ENCODE peak calls at places on chromosomes 6 and 20, in nine cellular contexts. P, Q, B, H, G, Y, T, R and Z are unnamed samples.

GRCh38 chr6:5125152-5126006 is 40.2 kb downstream of the PPP1R3G start:
- DNase-seq in P (peak), Q (no peak), B (peak), H (peak), G (peak), Y (no peak), T (no peak), R (no peak), Z (no peak)

GRCh38 chr6:15107644-15108382 is 138.1 kb upstream of the JARID2 start:
- DNase-seq in P (no peak), Q (no peak), B (no peak), H (no peak), G (no peak), Y (no peak), T (no peak), R (no peak), Z (no peak)

GRCh38 chr6:168525926-168526630 is 85.1 kb downstream of the SMOC2 start:
- DNase-seq in P (no peak), Q (no peak), B (no peak), H (no peak), G (no peak), Y (no peak), T (no peak), R (no peak), Z (no peak)

GRCh38 chr6:41901882-41902519 is 6.8 kb upstream of the USP49 start:
- DNase-seq in P (no peak), Q (peak), B (peak), H (no peak), G (no peak), Y (no peak), T (no peak), R (no peak), Z (no peak)

GRCh38 chr6:7909323-7910276 is 988 bp downstream of the TXNDC5 start:
- DNase-seq in P (no peak), Q (no peak), B (peak), H (peak), G (peak), Y (peak), T (no peak), R (peak), Z (no peak)

GRCh38 chr6:123769431-123769830 is 34.2 kb upstream of the NKAIN2 start:
- DNase-seq in P (no peak), Q (no peak), B (no peak), H (no peak), G (no peak), Y (no peak), T (peak), R (no peak), Z (no peak)

GRCh38 chr6:117602899-117603588 is 733 bp upstream of the GOPC start:
- DNase-seq in P (no peak), Q (no peak), B (peak), H (no peak), G (no peak), Y (no peak), T (no peak), R (no peak), Z (no peak)

GRCh38 chr6:10033223-10033829 is 381.5 kb downstream of the TFAP2A start:
- DNase-seq in P (no peak), Q (no peak), B (peak), H (peak), G (peak), Y (no peak), T (no peak), R (no peak), Z (no peak)

GRCh38 chr20:13794667-13795066 is 9.8 kb downstream of the NDUFAF5 start:
- DNase-seq in P (no peak), Q (no peak), B (no peak), H (no peak), G (no peak), Y (no peak), T (no peak), R (no peak), Z (no peak)

GRCh38 chr6:158737710-158738615 is 81.2 kb downstream of the EZR start:
- DNase-seq in P (peak), Q (no peak), B (peak), H (peak), G (no peak), Y (no peak), T (no peak), R (no peak), Z (no peak)

GRCh38 chr6:41935685-41936072 is 5.9 kb downstream of the CCND3 start:
- DNase-seq in P (no peak), Q (no peak), B (no peak), H (no peak), G (no peak), Y (no peak), T (no peak), R (no peak), Z (no peak)

GRCh38 chr6:150450918-150451317 is 82.1 kb downstream of the IYD start:
- DNase-seq in P (no peak), Q (no peak), B (no peak), H (no peak), G (no peak), Y (no peak), T (no peak), R (no peak), Z (no peak)

GRCh38 chr20:37439223-37439933 is 81.7 kb upstream of the NNAT start:
- DNase-seq in P (no peak), Q (no peak), B (no peak), H (no peak), G (no peak), Y (no peak), T (no peak), R (no peak), Z (no peak)

GRCh38 chr20:4661191-4661590 is 60.5 kb upstream of the PRND start:
- DNase-seq in P (no peak), Q (no peak), B (no peak), H (no peak), G (no peak), Y (no peak), T (no peak), R (no peak), Z (no peak)

GRCh38 chr20:32052090-32052791 is at the start of gene HCK:
- DNase-seq in P (no peak), Q (no peak), B (peak), H (no peak), G (no peak), Y (peak), T (no peak), R (no peak), Z (no peak)

GRCh38 chr6:27472182-27472616 is 706 bp downstream of the ZNF184 start:
- DNase-seq in P (no peak), Q (peak), B (peak), H (peak), G (no peak), Y (peak), T (no peak), R (peak), Z (peak)

GRCh38 chr6:121612916-121613315 is 177.5 kb downstream of the GJA1 start:
- DNase-seq in P (no peak), Q (no peak), B (no peak), H (no peak), G (no peak), Y (no peak), T (no peak), R (no peak), Z (no peak)

GRCh38 chr6:11197846-11198245 is 34.6 kb downstream of the NEDD9 start:
- DNase-seq in P (no peak), Q (no peak), B (no peak), H (no peak), G (no peak), Y (no peak), T (no peak), R (no peak), Z (no peak)

GRCh38 chr6:11201015-11201414 is 31.5 kb downstream of the NEDD9 start:
- DNase-seq in P (no peak), Q (no peak), B (no peak), H (no peak), G (no peak), Y (no peak), T (no peak), R (no peak), Z (no peak)

GRCh38 chr6:11200356-11200755 is 32.1 kb downstream of the NEDD9 start:
- DNase-seq in P (no peak), Q (no peak), B (peak), H (no peak), G (peak), Y (no peak), T (no peak), R (no peak), Z (no peak)

GRCh38 chr6:11197175-11197535 is 35.3 kb downstream of the NEDD9 start:
- DNase-seq in P (no peak), Q (no peak), B (peak), H (peak), G (peak), Y (no peak), T (no peak), R (no peak), Z (no peak)

GRCh38 chr6:11198663-11199603 is 33.5 kb downstream of the NEDD9 start:
- DNase-seq in P (no peak), Q (no peak), B (no peak), H (no peak), G (no peak), Y (no peak), T (no peak), R (no peak), Z (no peak)
- H3K27ac ChIP-seq in P (no peak), Q (no peak), B (no peak), H (peak), G (peak), Y (no peak), T (no peak), R (no peak), Z (peak)

DNA sequence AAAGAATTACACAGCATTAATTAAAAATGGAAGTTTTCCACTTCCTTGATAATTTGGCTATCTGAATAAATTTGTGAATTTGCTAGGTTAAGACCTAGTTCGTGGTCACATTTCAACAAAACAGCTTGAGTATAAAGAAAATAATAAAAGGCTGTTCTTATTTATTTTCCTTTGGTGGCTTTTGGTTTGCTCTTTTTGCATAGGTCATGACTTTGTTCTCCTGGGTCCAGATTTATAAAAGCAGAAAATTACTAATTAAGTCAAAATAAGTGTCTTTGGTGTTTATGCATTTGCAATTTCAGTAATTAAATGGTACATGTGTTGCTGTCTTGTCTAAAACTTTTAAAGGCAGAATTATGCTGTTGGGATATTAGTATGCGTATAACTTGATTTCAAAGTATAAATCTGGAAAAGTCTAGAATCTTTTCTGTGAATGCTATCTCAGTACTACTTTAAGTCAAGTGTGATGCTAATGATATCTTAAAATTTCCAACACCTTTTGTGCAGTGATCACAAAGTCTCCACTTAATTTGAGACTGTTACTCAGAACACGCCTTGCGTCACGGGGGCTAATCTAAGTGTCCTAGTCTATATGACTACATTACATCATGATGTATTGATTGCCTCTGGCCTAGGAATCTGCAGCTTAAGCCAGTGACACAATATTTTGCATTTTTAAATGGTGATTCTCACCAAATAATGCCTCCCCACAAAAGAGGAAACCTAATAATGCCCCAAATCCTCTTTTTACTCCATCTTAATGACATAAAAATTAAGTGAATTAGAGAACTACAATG is 41.0 kb downstream of the GNAS start:
- DNase-seq in P (no peak), Q (no peak), B (peak), H (peak), G (no peak), Y (no peak), T (no peak), R (no peak), Z (no peak)
- H3K27ac ChIP-seq in P (peak), Q (peak), B (peak), H (peak), G (peak), Y (peak), T (no peak), R (no peak), Z (peak)

DNA sequence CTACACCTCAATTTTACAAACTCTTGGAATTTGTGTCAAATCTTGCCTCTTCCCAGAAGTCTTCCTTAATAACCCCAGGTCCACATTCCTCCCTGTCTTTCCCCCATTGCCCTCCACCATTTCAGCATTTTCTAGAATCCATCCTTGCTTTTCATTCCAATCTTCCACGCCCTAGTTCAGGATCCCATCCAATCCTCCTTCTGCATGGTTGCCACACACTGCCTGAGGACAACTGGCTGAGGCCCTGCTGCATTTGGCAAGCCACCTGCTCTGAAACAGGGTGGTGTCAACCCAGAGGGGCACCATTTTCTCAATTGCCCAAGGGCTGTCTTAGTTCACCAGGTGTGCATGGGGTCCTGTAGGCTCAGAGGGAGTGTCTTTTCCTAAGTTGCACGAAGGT is 37.9 kb upstream of the RFPL4B start:
- DNase-seq in P (no peak), Q (no peak), B (no peak), H (no peak), G (no peak), Y (no peak), T (no peak), R (no peak), Z (no peak)
- H3K27ac ChIP-seq in P (no peak), Q (no peak), B (no peak), H (no peak), G (no peak), Y (peak), T (no peak), R (no peak), Z (no peak)

GRCh38 chr6:134416501-134417154 is 98.7 kb upstream of the SGK1 start:
- DNase-seq in P (no peak), Q (no peak), B (peak), H (peak), G (peak), Y (no peak), T (no peak), R (no peak), Z (no peak)

GRCh38 chr6:134415681-134416080 is 97.8 kb upstream of the SGK1 start:
- DNase-seq in P (no peak), Q (no peak), B (no peak), H (no peak), G (no peak), Y (no peak), T (no peak), R (no peak), Z (no peak)

GRCh38 chr6:134413241-134413643 is 95.3 kb upstream of the SGK1 start:
- DNase-seq in P (no peak), Q (no peak), B (no peak), H (no peak), G (no peak), Y (no peak), T (no peak), R (no peak), Z (no peak)

GRCh38 chr6:134415194-134415593 is 97.3 kb upstream of the SGK1 start:
- DNase-seq in P (no peak), Q (no peak), B (no peak), H (no peak), G (no peak), Y (no peak), T (no peak), R (no peak), Z (no peak)

DNA sequence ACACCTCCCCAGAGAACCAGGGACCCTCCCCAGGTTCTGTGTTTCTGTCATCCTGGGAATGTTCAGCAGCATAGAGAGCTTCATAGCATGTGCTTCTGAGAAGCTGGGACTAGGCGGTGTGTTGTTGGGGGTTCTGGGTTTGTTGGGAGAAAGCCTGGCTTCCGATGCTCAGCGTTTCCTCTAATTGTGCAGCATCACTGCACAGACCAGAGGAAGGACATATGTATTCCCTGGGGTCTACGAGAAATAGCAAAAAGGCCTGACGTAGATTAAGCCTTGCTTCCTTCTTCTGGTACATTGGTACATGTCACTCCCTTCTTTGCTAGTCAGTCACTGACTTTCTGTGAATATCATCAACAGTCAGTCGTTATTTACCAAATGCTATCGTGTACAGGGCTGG is 96.9 kb upstream of the SGK1 start:
- DNase-seq in P (no peak), Q (no peak), B (no peak), H (no peak), G (no peak), Y (no peak), T (no peak), R (no peak), Z (no peak)
- H3K27ac ChIP-seq in P (no peak), Q (no peak), B (no peak), H (no peak), G (no peak), Y (peak), T (no peak), R (no peak), Z (no peak)